ENCODE peak calls at places on chromosome 13, in seven cellular contexts. R, G, T, D, I, L and S are unnamed samples. For H3K27me3 and H3K9me3, the result is how much of the 10 kb centered on the place peaks cover.

GRCh38 chr13:23731709-23732108 is 157.5 kb downstream of the MIPEP start:
- DNase-seq in T (no peak), L (no peak), R (no peak), I (no peak), D (no peak), G (no peak), S (no peak)

GRCh38 chr13:27374650-27375049 is 49.8 kb upstream of the GTF3A start:
- DNase-seq in I (peak), L (peak), G (peak), D (peak), T (peak), R (no peak), S (peak)

GRCh38 chr13:51045450-51045849 is 65.6 kb downstream of the C13orf42 start:
- DNase-seq in D (no peak), R (no peak), L (no peak), G (no peak), I (no peak), T (no peak), S (no peak)

GRCh38 chr13:87057807-87058520 is 613.2 kb upstream of the SLITRK5 start:
- DNase-seq in I (no peak), R (no peak), G (no peak), T (no peak), L (no peak), D (no peak), S (no peak)

GRCh38 chr13:30002577-30002976 is 152.2 kb upstream of the UBL3 start:
- DNase-seq in L (peak), I (no peak), T (no peak), G (no peak), D (no peak), R (no peak), S (no peak)

GRCh38 chr13:79907527-79907926 is 426.6 kb downstream of the NDFIP2 start:
- DNase-seq in L (no peak), D (no peak), G (no peak), T (no peak), I (peak), R (no peak), S (no peak)

GRCh38 chr13:59119475-59119874 is 1044.3 kb downstream of the DIAPH3 start:
- DNase-seq in T (no peak), D (no peak), L (no peak), R (no peak), I (no peak), G (no peak), S (no peak)

GRCh38 chr13:40776232-40776631 is 5.2 kb upstream of the MRPS31 start:
- DNase-seq in R (no peak), G (no peak), L (no peak), I (no peak), D (no peak), T (no peak), S (no peak)

GRCh38 chr13:49898792-49899191 is 37.3 kb downstream of the SPRYD7 start:
- DNase-seq in R (no peak), T (no peak), G (no peak), L (no peak), D (no peak), I (no peak), S (no peak)

GRCh38 chr13:24985102-24985501 is 110.8 kb upstream of the PABPC3 start:
- DNase-seq in R (no peak), L (no peak), T (no peak), I (peak), G (no peak), D (no peak), S (no peak)
- H3K27me3 ChIP-seq in R (under half), L (under half), T (under half), I (under half), G (under half), D (under half), S (under half)

GRCh38 chr13:25371608-25372274 is at the start of gene ATP8A2:
- DNase-seq in D (no peak), G (no peak), I (no peak), L (no peak), T (no peak), R (no peak), S (no peak)
- H3K4me3 ChIP-seq in D (no peak), G (peak), I (no peak), L (peak), T (no peak), R (peak), S (peak)

DNA sequence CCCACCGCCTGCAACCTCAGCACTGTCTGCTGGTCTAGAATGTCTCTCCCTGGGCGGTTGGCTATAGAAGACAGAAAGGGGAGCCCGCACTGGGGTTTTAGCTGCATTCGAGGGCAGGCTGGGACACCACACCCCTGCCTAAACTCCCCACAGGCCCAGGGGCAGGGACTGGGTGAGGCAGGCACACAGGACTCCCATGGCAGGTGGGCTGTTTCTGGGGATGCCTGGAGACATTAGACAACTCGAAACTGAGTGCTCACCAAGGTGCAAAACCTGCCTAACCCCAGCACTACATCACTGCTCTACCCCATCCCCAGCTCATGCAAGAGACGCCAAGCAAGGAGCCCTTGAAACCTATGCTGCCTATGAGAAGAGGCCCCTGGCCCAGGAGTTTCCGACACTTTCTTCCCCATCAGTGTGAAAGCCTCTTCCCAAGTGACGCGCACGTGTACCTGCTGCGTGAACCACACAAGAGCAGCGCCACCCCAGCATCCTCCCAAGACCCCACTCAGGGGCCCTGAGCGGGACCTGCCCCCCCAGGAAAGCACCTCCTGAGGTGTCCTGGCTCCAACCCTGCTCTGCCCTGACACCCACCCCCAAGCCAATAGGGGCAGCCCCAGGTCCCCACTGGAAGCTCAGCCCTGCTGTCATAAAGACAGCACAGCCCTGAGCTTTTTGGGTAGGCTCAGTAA is 121.2 kb downstream of the TUBA3C start:
- DNase-seq in D (no peak), G (no peak), I (no peak), R (no peak), T (no peak), L (no peak), S (no peak)
- H3K9me3 ChIP-seq in D (under half), G (under half), I (under half), R (under half), T (under half), L (half or more), S (under half)

DNA sequence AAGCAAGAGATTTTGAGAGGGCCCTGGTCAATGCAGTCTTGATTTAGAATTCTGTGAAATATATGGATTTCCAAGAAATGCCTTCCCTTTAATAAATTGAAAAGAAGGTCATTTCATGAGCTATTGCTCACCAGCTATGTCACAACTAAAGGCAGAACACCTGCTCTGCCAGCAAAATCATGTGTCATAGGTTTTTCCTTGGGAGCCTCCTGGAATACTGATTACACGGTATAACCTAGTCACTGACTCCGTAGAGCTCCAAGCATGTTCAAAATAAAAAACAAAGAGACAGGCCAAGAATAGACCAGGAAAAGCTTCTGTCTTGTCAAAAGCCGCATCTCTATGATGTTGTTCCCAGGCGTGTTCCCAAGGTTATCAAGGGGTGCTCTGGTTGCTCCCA is 45.5 kb downstream of the HSPH1 start:
- DNase-seq in I (no peak), R (no peak), G (no peak), T (no peak), L (no peak), D (no peak), S (no peak)
- H3K27me3 ChIP-seq in I (under half), R (under half), G (under half), T (under half), L (half or more), D (under half), S (under half)

GRCh38 chr13:111187879-111188643 is 73.0 kb downstream of the ARHGEF7 start:
- DNase-seq in R (no peak), L (peak), I (no peak), T (no peak), G (no peak), D (no peak), S (no peak)
- H3K4me3 ChIP-seq in R (no peak), L (no peak), I (no peak), T (no peak), G (no peak), D (no peak), S (no peak)

GRCh38 chr13:18993884-18994660 is 187.6 kb downstream of the TUBA3C start:
- DNase-seq in G (no peak), D (no peak), I (no peak), R (no peak), T (no peak), L (no peak), S (no peak)
- H3K9me3 ChIP-seq in G (under half), D (under half), I (under half), R (under half), T (under half), L (half or more), S (under half)